ENCODE peak calls at places on chromosomes 12 and 14, in nine cellular contexts. Y is psoas muscle, X is A673, D is PC-3, Q is kidney epithelial cell, E is colonic mucosa, Z is cardiac fibroblast, S is fibroblast of the aortic adventitia, J is heart right ventricle. V is an unnamed sample.

GRCh38 chr12:3947781-3948180 is 74.6 kb upstream of the PARP11 start:
- DNase-seq in E (no peak), D (no peak), X (peak), J (no peak), S (no peak), Z (no peak), Q (no peak), Y (no peak), V (no peak)

GRCh38 chr14:89365071-89365801 is 51.8 kb downstream of the FOXN3 start:
- DNase-seq in J (no peak), Q (no peak), S (no peak), E (peak), X (peak), Z (peak), Y (no peak), D (no peak), V (no peak)

GRCh38 chr14:62158779-62159178 is 396.6 kb downstream of the SNAPC1 start:
- DNase-seq in D (no peak), Y (no peak), S (no peak), Q (no peak), J (no peak), Z (no peak), X (no peak), E (no peak), V (no peak)

GRCh38 chr14:55102141-55102547 is 26.9 kb upstream of the LGALS3 start:
- DNase-seq in X (peak), E (peak), Q (peak), D (peak), J (peak), S (peak), Y (peak), Z (peak), V (peak)

GRCh38 chr12:214005-214736 is at the start of gene SLC6A12:
- DNase-seq in Y (no peak), Q (no peak), X (no peak), D (no peak), E (no peak), J (no peak), Z (no peak), S (no peak), V (no peak)

GRCh38 chr12:26874501-26875296 is 41.7 kb upstream of the ITPR2 start:
- DNase-seq in Y (no peak), D (no peak), X (no peak), Z (no peak), J (no peak), S (no peak), E (no peak), Q (no peak), V (no peak)

GRCh38 chr12:130948136-130948535 is 5.6 kb upstream of the ADGRD1 start:
- DNase-seq in Y (no peak), X (peak), S (no peak), Q (no peak), D (no peak), E (no peak), J (no peak), Z (no peak), V (no peak)

GRCh38 chr12:92593734-92594402 is 108.9 kb upstream of the PLEKHG7 start:
- DNase-seq in X (peak), J (no peak), D (peak), S (peak), Q (peak), Z (peak), Y (no peak), E (peak), V (no peak)

GRCh38 chr14:101506211-101506920 is 54.9 kb upstream of the DIO3 start:
- DNase-seq in Y (peak), E (no peak), X (no peak), J (no peak), S (no peak), D (no peak), Q (no peak), Z (no peak), V (no peak)

GRCh38 chr12:10891937-10892336 is 7.9 kb upstream of the PRH1 start:
- DNase-seq in D (no peak), J (no peak), Q (no peak), S (no peak), X (no peak), Z (no peak), Y (no peak), E (peak), V (no peak)

GRCh38 chr14:61573748-61574513 is 121.4 kb upstream of the HIF1A start:
- DNase-seq in X (no peak), E (no peak), Y (no peak), Q (no peak), S (peak), J (no peak), D (peak), Z (peak), V (no peak)

GRCh38 chr14:22084393-22085281 is 411.0 kb upstream of the OR4E1 start:
- DNase-seq in J (no peak), S (peak), Z (peak), E (peak), X (peak), Q (no peak), Y (no peak), D (peak), V (peak)

GRCh38 chr12:26658991-26659390 is 174.0 kb downstream of the ITPR2 start:
- DNase-seq in E (no peak), J (no peak), Q (no peak), Y (no peak), D (no peak), X (no peak), S (peak), Z (peak), V (no peak)

DNA sequence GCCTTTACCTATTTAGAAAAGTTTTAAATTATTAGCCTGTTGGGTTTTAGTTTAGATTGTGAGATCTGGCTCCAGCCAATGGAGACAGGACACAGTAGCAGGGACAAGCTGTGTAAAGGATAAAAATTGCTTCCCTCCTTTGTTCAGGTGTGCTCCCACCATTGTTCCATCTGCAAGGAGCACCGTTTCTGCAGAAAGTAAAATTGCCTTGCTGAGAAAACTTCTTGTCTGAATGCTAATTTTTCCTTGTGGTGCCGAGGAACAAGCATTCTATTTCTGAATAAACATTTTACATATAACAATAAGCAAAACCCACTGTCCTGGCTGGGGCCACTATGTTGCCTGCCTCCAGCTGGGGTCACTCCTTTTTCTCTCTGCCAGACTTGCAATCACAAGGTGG is 72.7 kb upstream of the ZFP36L1 start:
- DNase-seq in E (no peak), X (no peak), Z (no peak), J (no peak), Y (no peak), Q (no peak), D (no peak), S (no peak), V (no peak)
- H3K4me3 ChIP-seq in E (no peak), X (no peak), Z (no peak), J (no peak), Y (no peak), Q (no peak), D (no peak), S (no peak), V (no peak)

GRCh38 chr12:103268831-103269514 is 226.8 kb downstream of the C12orf42 start:
- DNase-seq in E (no peak), S (no peak), Q (no peak), D (no peak), Z (no peak), Y (no peak), X (no peak), J (no peak), V (no peak)
- TF ChIP-seq CTCF in E (no peak), S (no peak), Q (no peak), D (no peak), Z (no peak), Y (no peak), X (no peak), J (no peak), V (no peak)

GRCh38 chr14:104845033-104845666 is 19.9 kb upstream of the CEP170B start:
- DNase-seq in Z (no peak), E (no peak), X (no peak), Y (no peak), Q (no peak), J (no peak), D (no peak), S (no peak), V (no peak)

GRCh38 chr14:104843006-104843405 is 22.1 kb upstream of the CEP170B start:
- DNase-seq in E (no peak), X (no peak), Q (no peak), Y (no peak), D (no peak), Z (no peak), J (no peak), S (no peak), V (no peak)

GRCh38 chr14:104845834-104846441 is 19.1 kb upstream of the CEP170B start:
- DNase-seq in E (no peak), D (no peak), S (no peak), J (no peak), Y (no peak), Z (peak), Q (no peak), X (no peak), V (no peak)

GRCh38 chr14:104843442-104844305 is 21.4 kb upstream of the CEP170B start:
- DNase-seq in Q (no peak), Y (no peak), X (peak), J (no peak), D (no peak), Z (no peak), E (no peak), S (no peak), V (no peak)

GRCh38 chr14:104844306-104845032 is 20.6 kb upstream of the CEP170B start:
- DNase-seq in Z (no peak), J (no peak), Q (no peak), Y (no peak), S (no peak), D (peak), X (no peak), E (no peak), V (no peak)
- H3K4me3 ChIP-seq in Z (no peak), J (peak), Q (no peak), Y (peak), S (peak), D (peak), X (peak), E (no peak), V (no peak)

GRCh38 chr12:67579662-67580003 is 68.9 kb upstream of the DYRK2 start:
- DNase-seq in Q (no peak), X (no peak), E (no peak), S (no peak), Y (no peak), J (no peak), D (no peak), Z (no peak), V (no peak)
- TF ChIP-seq CTCF in Q (no peak), X (no peak), E (no peak), S (no peak), Y (no peak), J (no peak), D (no peak), Z (no peak), V (no peak)

DNA sequence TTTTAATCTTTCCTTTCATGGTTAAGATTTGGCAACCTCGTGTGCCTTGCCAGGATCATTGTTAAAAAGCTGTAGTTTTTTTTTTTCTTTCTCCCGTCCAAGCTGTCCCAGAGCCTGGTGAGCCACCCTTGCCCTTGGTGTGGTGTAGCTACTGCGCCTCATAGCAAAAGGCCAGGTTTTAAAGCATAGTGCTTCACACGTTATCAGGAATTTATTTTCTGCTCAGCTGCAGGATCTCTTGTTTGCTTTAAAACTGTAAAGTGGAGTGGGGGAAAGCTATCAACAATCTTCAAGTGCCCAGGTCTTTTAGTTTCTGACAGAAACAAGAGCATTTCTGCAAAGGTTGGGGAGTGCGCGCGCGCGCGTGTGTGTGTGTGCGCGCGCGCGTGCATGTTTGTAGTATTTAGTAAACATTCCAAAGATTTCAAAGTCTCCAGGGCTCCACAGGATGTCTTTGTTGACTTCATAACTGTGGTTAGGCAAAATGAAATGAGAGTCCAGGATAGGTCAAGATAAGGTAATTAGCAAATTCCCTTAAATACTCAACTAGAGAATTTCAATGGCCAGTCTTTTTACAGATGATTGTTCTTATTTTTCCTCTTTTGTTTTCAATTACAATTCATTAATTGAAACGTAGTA is 45.5 kb downstream of the EML1 start:
- DNase-seq in S (peak), Y (no peak), Q (no peak), J (no peak), D (peak), E (no peak), X (peak), Z (peak), V (peak)
- H3K4me3 ChIP-seq in S (no peak), Y (no peak), Q (no peak), J (no peak), D (no peak), E (no peak), X (no peak), Z (no peak), V (no peak)

GRCh38 chr14:97005908-97006307 is 208.7 kb downstream of the VRK1 start:
- DNase-seq in J (no peak), Q (no peak), E (no peak), D (no peak), Z (no peak), Y (no peak), S (no peak), X (no peak), V (no peak)

GRCh38 chr14:97013878-97014277 is 216.7 kb downstream of the VRK1 start:
- DNase-seq in Q (no peak), J (no peak), X (no peak), Z (no peak), E (no peak), Y (no peak), D (no peak), S (no peak), V (no peak)

DNA sequence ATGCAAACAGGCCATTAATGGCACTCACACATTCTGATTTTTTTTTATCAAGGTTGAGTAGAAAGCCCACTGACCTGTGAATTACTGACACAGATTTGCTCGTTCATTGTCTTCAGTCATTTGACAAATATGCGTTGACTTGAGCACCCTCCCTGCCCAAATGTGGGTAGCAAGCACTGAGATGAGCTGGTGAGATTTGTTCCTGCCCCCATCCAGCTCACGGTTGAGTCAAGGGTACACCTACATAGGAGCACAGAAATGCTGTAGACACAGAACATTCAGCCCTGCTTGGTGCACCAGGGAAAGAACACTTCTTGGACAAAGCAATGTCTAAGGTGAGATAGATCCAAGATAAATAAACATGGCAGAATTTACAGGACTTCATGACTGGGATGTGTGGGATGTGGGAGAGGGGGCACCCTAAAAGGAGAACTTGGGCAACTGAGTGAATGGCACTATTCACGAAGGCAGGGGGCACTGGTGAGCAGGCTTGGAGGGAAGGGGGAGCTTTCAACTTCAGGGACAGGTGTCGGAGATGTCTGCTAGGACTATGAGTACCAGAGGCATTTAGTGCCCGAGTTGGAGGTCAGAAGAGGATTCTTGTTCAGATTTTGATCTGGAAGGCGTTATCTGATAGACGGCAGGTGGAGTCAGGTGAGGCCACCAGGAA is 213.4 kb downstream of the VRK1 start:
- DNase-seq in Z (no peak), Y (no peak), J (no peak), E (no peak), D (no peak), X (peak), Q (no peak), S (no peak), V (no peak)
- TF ChIP-seq CTCF in Z (no peak), Y (no peak), J (no peak), E (no peak), D (peak), X (peak), Q (no peak), S (no peak), V (no peak)